ENCODE peak calls at places on chromosomes 3 and 15, in eight cellular contexts. E is IMR-90, T is uterus, N is stomach, O is tibial nerve, G is endothelial cell of umbilical vein, V is lower leg skin, R is transverse colon. A is an unnamed sample.

GRCh38 chr3:55804170-55805095 is 317.3 kb upstream of the WNT5A start:
- DNase-seq in G (no peak), R (no peak), N (no peak), V (no peak), E (no peak), O (no peak), T (no peak), A (no peak)

GRCh38 chr15:80090879-80091503 is 31.5 kb downstream of the ZFAND6 start:
- DNase-seq in V (no peak), R (no peak), T (no peak), E (no peak), O (no peak), G (no peak), N (no peak), A (no peak)

GRCh38 chr15:89647191-89647851 is 7.9 kb downstream of the KIF7 start:
- DNase-seq in O (peak; percentile 78), V (peak; percentile 59), R (peak; percentile 86), T (peak; percentile 67), E (peak; percentile 38), G (peak; percentile 56), N (peak; percentile 86), A (peak; percentile 89)

GRCh38 chr15:31554261-31554660 is 227.6 kb downstream of the KLF13 start:
- DNase-seq in R (no peak), V (peak; percentile 41), O (no peak), N (no peak), G (peak; percentile 80), E (peak; percentile 94), T (peak; percentile 67), A (no peak)

GRCh38 chr3:23461069-23461468 is 257.9 kb downstream of the UBE2E2 start:
- DNase-seq in E (peak; percentile 15), O (no peak), T (no peak), R (no peak), G (no peak), N (no peak), V (no peak), A (no peak)

GRCh38 chr3:908839-909238 is 184.0 kb upstream of the CNTN6 start:
- DNase-seq in V (no peak), O (no peak), T (no peak), E (no peak), N (no peak), R (no peak), G (no peak), A (no peak)

GRCh38 chr15:68536331-68537095 is 42.3 kb upstream of the CORO2B start:
- DNase-seq in N (no peak), V (no peak), E (peak; percentile 98), R (no peak), G (no peak), T (no peak), O (no peak), A (no peak)

GRCh38 chr15:35777016-35777415 is 231.1 kb upstream of the DPH6 start:
- DNase-seq in R (no peak), G (no peak), E (no peak), O (no peak), T (no peak), N (no peak), V (no peak), A (no peak)

GRCh38 chr3:159189994-159190669 is 388.3 kb downstream of the MFSD1 start:
- DNase-seq in T (no peak), O (no peak), N (no peak), E (no peak), R (no peak), G (peak; percentile 54), V (no peak), A (no peak)

GRCh38 chr3:138363322-138363721 is 14.9 kb downstream of the MRAS start:
- DNase-seq in T (no peak), V (no peak), N (no peak), E (no peak), O (no peak), G (no peak), R (no peak), A (no peak)

GRCh38 chr3:59386165-59386564 is 336.3 kb upstream of the CFAP20DC start:
- DNase-seq in E (no peak), R (no peak), V (no peak), N (no peak), T (no peak), G (no peak), O (no peak), A (peak; percentile 41)

GRCh38 chr15:70778258-70779076 is 15.1 kb upstream of the UACA start:
- DNase-seq in G (peak; percentile 45), T (no peak), V (no peak), O (no peak), E (peak; percentile 94), N (no peak), R (no peak), A (no peak)

GRCh38 chr3:128787256-128788253 is 61.6 kb downstream of the RAB7A start:
- DNase-seq in R (peak; percentile 36), N (no peak), V (no peak), O (no peak), G (no peak), E (peak; percentile 53), T (no peak), A (no peak)

DNA sequence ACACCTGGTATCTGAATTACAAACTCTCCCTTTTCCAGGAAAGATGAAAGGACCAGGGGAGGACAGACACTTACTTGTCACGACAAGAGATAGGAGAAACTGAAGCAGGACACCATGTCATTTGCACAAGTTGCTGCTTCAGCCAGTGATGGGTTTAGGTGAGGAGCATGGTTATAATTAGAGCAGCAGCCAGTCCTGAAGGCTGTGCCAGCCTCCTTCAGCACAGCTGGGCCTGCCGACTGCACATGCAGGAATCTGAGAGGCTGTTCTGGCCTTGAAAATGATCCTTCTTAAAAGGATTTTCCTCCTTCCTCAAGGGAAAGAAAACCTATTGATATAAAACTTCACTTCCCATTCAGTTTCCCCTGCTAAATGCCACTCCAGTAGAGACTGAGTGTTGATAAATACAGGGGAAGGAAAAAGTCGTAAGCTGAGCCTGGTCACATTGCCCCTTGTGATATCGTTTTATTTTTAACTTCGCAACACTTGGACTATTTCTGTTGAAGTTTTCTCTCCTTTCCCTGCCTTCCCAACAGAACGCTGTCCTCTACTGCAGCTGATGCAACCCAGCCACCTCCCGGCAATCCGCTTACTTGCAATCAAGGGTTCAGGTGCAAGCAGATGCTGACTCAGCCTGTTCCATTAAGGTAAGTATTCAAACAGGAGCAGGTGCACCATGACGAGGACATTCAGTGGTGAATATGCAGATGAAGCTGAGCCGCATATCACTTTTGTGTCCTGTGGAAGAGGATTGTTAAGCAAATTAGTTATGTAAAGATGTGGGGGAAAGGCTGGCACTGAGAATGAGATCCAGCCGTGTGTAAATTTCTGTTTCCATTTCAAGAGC is at the start of gene FBXO40:
- DNase-seq in T (no peak), O (no peak), R (peak; percentile 45), V (no peak), G (no peak), N (no peak), E (no peak), A (no peak)
- TF ChIP-seq POLR2A in T (no peak), O (no peak), R (no peak), V (no peak), G (no peak), N (no peak), E (no peak), A (no peak)

GRCh38 chr3:39146611-39147373 is 6.6 kb downstream of the CSRNP1 start:
- DNase-seq in T (peak; percentile 91), V (peak; percentile 79), E (peak; percentile 98), N (peak; percentile 79), O (peak; percentile 68), R (peak; percentile 85), G (peak; percentile 95), A (no peak)
- TF ChIP-seq POLR2A in T (no peak), V (no peak), E (no peak), N (no peak), O (no peak), R (no peak), G (peak; percentile 40), A (peak; percentile 6)

DNA sequence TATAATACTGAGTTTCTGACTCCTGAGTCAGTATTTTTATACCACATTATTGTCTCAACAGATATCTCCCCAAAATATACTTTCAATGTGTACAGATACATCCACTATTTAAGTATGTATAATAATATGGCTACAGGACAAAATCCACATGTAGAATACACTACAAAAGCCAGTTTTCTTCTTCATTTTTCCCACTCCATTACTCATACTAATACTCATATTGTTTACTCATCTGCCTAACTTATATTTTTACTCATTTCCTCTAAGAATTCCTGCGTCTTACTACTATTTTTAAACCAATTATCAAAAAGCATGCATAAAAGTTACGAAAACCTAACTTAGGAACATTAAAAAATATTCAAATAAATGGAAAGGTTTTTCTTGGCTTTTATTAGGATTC is 440.8 kb downstream of the ZNF385D start:
- DNase-seq in R (no peak), N (no peak), T (no peak), E (peak; percentile 2), O (no peak), G (no peak), V (no peak), A (no peak)
- TF ChIP-seq POLR2A in R (no peak), N (no peak), T (no peak), E (no peak), O (no peak), G (no peak), V (no peak), A (no peak)

GRCh38 chr3:115658337-115659181 is 35.2 kb downstream of the GAP43 start:
- DNase-seq in E (peak; percentile 82), O (peak; percentile 65), R (peak; percentile 79), N (peak; percentile 56), G (peak; percentile 82), T (peak; percentile 84), V (peak; percentile 66), A (peak; percentile 49)
- TF ChIP-seq POLR2A in E (peak; percentile 78), O (peak; percentile 65), R (peak; percentile 46), N (no peak), G (peak; percentile 51), T (peak; percentile 64), V (no peak), A (no peak)

A was measured in GM12891.